ENCODE peak calls at places on chromosomes 5 and 9, in six cellular contexts. I, J, L, S, Q and M are unnamed samples.

GRCh38 chr5:107812570-107813141 is 141.9 kb upstream of the EFNA5 start:
- DNase-seq in I (no peak), J (no peak), L (no peak), S (peak; percentile 86), Q (no peak), M (peak; percentile 79)

GRCh38 chr5:168015506-168015905 is 275.9 kb upstream of the WWC1 start:
- DNase-seq in I (no peak), J (no peak), L (no peak), S (peak; percentile 5), Q (no peak), M (no peak)

GRCh38 chr5:29984153-29984534 is 1209.3 kb upstream of the CDH6 start:
- DNase-seq in I (no peak), J (no peak), L (no peak), S (no peak), Q (peak; percentile 42), M (no peak)

GRCh38 chr5:140346348-140347221 is at the start of gene HBEGF:
- DNase-seq in I (peak; percentile 85), J (peak; percentile 96), L (peak; percentile 63), S (peak; percentile 63), Q (peak; percentile 93), M (no peak)

GRCh38 chr9:131627846-131628820 is 82.8 kb downstream of the PRRT1B start:
- DNase-seq in I (no peak), J (no peak), L (no peak), S (peak; percentile 71), Q (no peak), M (no peak)

GRCh38 chr5:103021310-103021709 is 98.6 kb downstream of the GIN1 start:
- DNase-seq in I (no peak), J (no peak), L (no peak), S (peak; percentile 26), Q (no peak), M (peak; percentile 27)

GRCh38 chr5:14102666-14103065 is 40.5 kb upstream of the TRIO start:
- DNase-seq in I (no peak), J (no peak), L (no peak), S (no peak), Q (no peak), M (no peak)

GRCh38 chr5:37696190-37697021 is 143.4 kb downstream of the GDNF start:
- DNase-seq in I (no peak), J (no peak), L (peak; percentile 52), S (peak; percentile 72), Q (no peak), M (no peak)

GRCh38 chr9:6911901-6912650 is 154.3 kb downstream of the KDM4C start:
- DNase-seq in I (no peak), J (no peak), L (no peak), S (peak; percentile 14), Q (no peak), M (no peak)

GRCh38 chr5:80668016-80668969 is 13.5 kb upstream of the DHFR start:
- DNase-seq in I (no peak), J (no peak), L (peak; percentile 56), S (no peak), Q (no peak), M (no peak)

GRCh38 chr5:111929892-111930291 is 172.9 kb upstream of the NREP start:
- DNase-seq in I (no peak), J (no peak), L (no peak), S (peak; percentile 92), Q (no peak), M (no peak)

GRCh38 chr9:69334310-69334709 is 9.3 kb downstream of the ENTREP1 start:
- DNase-seq in I (no peak), J (no peak), L (no peak), S (no peak), Q (no peak), M (no peak)

GRCh38 chr5:131747180-131748105 is 49.4 kb downstream of the FNIP1 start:
- DNase-seq in I (no peak), J (no peak), L (no peak), S (peak; percentile 48), Q (peak; percentile 84), M (no peak)

GRCh38 chr9:69970001-69970531 is 73.6 kb upstream of the MAMDC2 start:
- DNase-seq in I (no peak), J (no peak), L (no peak), S (no peak), Q (no peak), M (no peak)

GRCh38 chr9:3942351-3942750 is 357.5 kb downstream of the GLIS3 start:
- DNase-seq in I (no peak), J (no peak), L (no peak), S (no peak), Q (no peak), M (no peak)

GRCh38 chr5:157549954-157550549 is 25.5 kb downstream of the ADAM19 start:
- DNase-seq in I (no peak), J (no peak), L (peak; percentile 30), S (peak; percentile 40), Q (no peak), M (no peak)

GRCh38 chr9:133704711-133705181 is 33.4 kb downstream of the SARDH start:
- DNase-seq in I (no peak), J (no peak), L (no peak), S (no peak), Q (no peak), M (no peak)

GRCh38 chr5:81097733-81098132 is 135.4 kb upstream of the CKMT2 start:
- DNase-seq in I (no peak), J (no peak), L (no peak), S (peak; percentile 67), Q (no peak), M (no peak)

GRCh38 chr9:36191290-36191645 is 547 bp downstream of the CLTA start:
- DNase-seq in I (no peak), J (no peak), L (no peak), S (no peak), Q (no peak), M (no peak)

GRCh38 chr5:78534148-78535009 is 114.2 kb downstream of the LHFPL2 start:
- DNase-seq in I (no peak), J (no peak), L (no peak), S (peak; percentile 72), Q (peak; percentile 30), M (no peak)

GRCh38 chr5:80083115-80083890 is 48.2 kb downstream of the THBS4 start:
- DNase-seq in I (peak; percentile 82), J (peak; percentile 76), L (peak; percentile 54), S (peak; percentile 72), Q (peak; percentile 70), M (no peak)

GRCh38 chr5:122586351-122586750 is 188.5 kb upstream of the SNX2 start:
- DNase-seq in I (no peak), J (no peak), L (no peak), S (peak; percentile 74), Q (no peak), M (no peak)

DNA sequence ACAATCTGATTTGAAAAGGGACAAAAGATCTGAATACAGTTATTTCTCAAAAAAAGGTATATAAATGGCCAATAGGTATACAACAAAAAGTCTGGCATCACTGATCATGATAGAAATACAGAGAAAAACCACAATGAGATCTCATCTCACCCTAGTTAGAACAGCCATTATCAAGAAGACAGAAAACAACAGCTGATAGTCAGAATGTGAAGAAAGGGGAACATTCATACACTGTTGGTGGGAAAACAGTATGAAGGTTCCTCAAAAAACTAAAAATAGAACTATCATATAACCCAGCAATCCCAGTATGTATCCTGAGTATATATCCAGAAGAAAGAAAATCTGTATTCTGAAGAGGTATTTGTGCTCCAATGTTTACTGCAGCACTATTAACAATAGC is 75.7 kb upstream of the OR2K2 start:
- DNase-seq in I (no peak), J (no peak), L (no peak), S (no peak), Q (no peak), M (no peak)
- TF ChIP-seq SMC3 in I (no peak), J (no peak), L (no peak), S (no peak), Q (no peak), M (no peak)

GRCh38 chr9:78439866-78440830 is 143.2 kb downstream of the PSAT1 start:
- DNase-seq in I (no peak), J (peak; percentile 30), L (no peak), S (no peak), Q (no peak), M (no peak)

GRCh38 chr9:78437721-78438610 is 141.0 kb downstream of the PSAT1 start:
- DNase-seq in I (no peak), J (no peak), L (no peak), S (no peak), Q (no peak), M (no peak)

GRCh38 chr9:78438765-78439164 is 141.8 kb downstream of the PSAT1 start:
- DNase-seq in I (no peak), J (no peak), L (no peak), S (no peak), Q (no peak), M (no peak)

GRCh38 chr9:78441396-78441795 is 144.5 kb downstream of the PSAT1 start:
- DNase-seq in I (no peak), J (no peak), L (no peak), S (no peak), Q (no peak), M (no peak)

DNA sequence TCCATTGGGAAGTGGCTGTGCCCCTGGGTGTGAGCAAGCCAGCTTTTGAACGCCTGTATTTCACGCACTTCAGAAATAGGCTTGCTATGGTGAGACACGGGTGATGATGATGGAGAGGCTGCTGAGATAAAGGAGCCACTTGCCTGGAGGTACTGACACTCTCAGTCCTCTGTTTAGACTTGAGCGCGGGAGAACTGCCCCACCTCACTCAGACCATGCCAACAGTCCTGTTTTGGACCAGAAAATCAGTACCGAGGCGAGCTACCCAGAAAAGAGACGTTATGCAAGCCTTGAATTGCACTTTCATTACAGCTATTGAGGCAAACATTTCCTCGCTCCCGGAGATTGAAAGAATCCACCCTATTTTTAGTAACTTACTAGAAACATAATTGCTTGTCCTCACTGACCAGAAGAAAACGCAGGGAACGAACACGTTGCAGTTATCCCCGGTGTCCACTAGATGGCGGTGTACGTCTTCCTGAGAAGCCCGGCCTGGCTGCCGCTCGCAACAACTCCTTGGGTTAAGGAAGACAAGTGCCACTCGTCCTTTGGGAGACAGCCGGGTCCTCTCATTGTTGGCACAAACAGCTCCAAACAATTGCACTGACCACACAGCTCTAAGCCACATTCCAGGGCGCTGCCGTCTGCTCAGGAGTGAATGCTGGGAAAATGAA is 142.4 kb downstream of the PSAT1 start:
- DNase-seq in I (peak; percentile 69), J (peak; percentile 87), L (peak; percentile 66), S (peak; percentile 89), Q (peak; percentile 63), M (peak; percentile 7)
- TF ChIP-seq SMC3 in I (peak; percentile 85), J (peak; percentile 93), L (peak; percentile 73), S (peak; percentile 90), Q (peak; percentile 65), M (peak; percentile 70)

GRCh38 chr5:142878638-142879037 is 108.5 kb downstream of the ARHGAP26 start:
- DNase-seq in I (no peak), J (no peak), L (no peak), S (no peak), Q (no peak), M (no peak)
- TF ChIP-seq SMC3 in I (no peak), J (no peak), L (no peak), S (no peak), Q (no peak), M (no peak)

DNA sequence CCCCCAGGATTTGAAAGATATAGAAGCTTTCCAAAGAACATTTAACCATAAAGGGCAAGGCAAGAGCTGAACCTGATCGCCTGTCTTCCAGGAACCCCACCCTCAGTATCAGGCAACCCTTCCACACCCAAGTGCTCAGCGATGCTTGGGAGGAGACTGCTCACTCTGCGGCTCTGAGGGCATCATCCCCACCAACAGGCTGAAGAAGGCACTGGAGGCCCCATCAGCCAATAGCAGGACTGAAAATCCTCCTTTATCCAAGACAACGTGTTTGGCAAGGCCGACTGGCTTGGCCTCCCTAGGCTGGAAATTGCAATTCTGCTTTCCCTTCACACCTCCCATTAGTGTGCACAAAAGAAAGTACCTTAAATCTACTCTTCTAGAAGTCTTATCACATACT is 1.4 kb upstream of the PPP2CA start:
- DNase-seq in I (no peak), J (peak; percentile 13), L (peak; percentile 25), S (peak; percentile 23), Q (peak; percentile 53), M (no peak)
- TF ChIP-seq SMC3 in I (no peak), J (no peak), L (no peak), S (no peak), Q (no peak), M (no peak)